ENCODE peak calls at places on chromosomes 11 and 22, in nine cellular contexts. One of them, this sample, is unnamed.

GRCh38 chr22:27418261-27418660 is 383.3 kb downstream of the MN1 start:
- DNase-seq in fibroblast of the aortic adventitia: peak
- DNase-seq in AG10803: no peak
- DNase-seq in WTC11: no peak
- DNase-seq in glutamatergic neuron: no peak
- DNase-seq in Panc1: no peak
- DNase-seq in hepatocyte: no peak
- DNase-seq in GM12865: no peak
- DNase-seq in BJ: no peak
- DNase-seq in this sample: no peak

GRCh38 chr22:38853149-38853548 is 9.3 kb upstream of the NPTXR start:
- DNase-seq in fibroblast of the aortic adventitia: no peak
- DNase-seq in AG10803: no peak
- DNase-seq in WTC11: no peak
- DNase-seq in glutamatergic neuron: peak
- DNase-seq in Panc1: no peak
- DNase-seq in hepatocyte: no peak
- DNase-seq in GM12865: no peak
- DNase-seq in BJ: no peak
- DNase-seq in this sample: no peak

GRCh38 chr11:15670520-15671070 is 555.9 kb downstream of the INSC start:
- DNase-seq in fibroblast of the aortic adventitia: no peak
- DNase-seq in AG10803: no peak
- DNase-seq in WTC11: no peak
- DNase-seq in glutamatergic neuron: no peak
- DNase-seq in Panc1: no peak
- DNase-seq in hepatocyte: no peak
- DNase-seq in GM12865: no peak
- DNase-seq in BJ: no peak
- DNase-seq in this sample: no peak

GRCh38 chr11:40129276-40129675 is 1330.2 kb downstream of the LRRC4C start:
- DNase-seq in fibroblast of the aortic adventitia: no peak
- DNase-seq in AG10803: no peak
- DNase-seq in WTC11: no peak
- DNase-seq in glutamatergic neuron: no peak
- DNase-seq in Panc1: no peak
- DNase-seq in hepatocyte: peak
- DNase-seq in GM12865: peak
- DNase-seq in BJ: no peak
- DNase-seq in this sample: no peak

GRCh38 chr11:131914299-131914902 is 544.0 kb downstream of the NTM start:
- DNase-seq in fibroblast of the aortic adventitia: peak
- DNase-seq in AG10803: peak
- DNase-seq in WTC11: no peak
- DNase-seq in glutamatergic neuron: no peak
- DNase-seq in Panc1: no peak
- DNase-seq in hepatocyte: no peak
- DNase-seq in GM12865: no peak
- DNase-seq in BJ: no peak
- DNase-seq in this sample: no peak

GRCh38 chr11:19723572-19724342 is 11.1 kb downstream of the NAV2 start:
- DNase-seq in fibroblast of the aortic adventitia: no peak
- DNase-seq in AG10803: peak
- DNase-seq in WTC11: no peak
- DNase-seq in glutamatergic neuron: peak
- DNase-seq in Panc1: no peak
- DNase-seq in hepatocyte: peak
- DNase-seq in GM12865: no peak
- DNase-seq in BJ: peak
- DNase-seq in this sample: no peak

GRCh38 chr11:69359735-69360470 is 65.9 kb downstream of the MYEOV start:
- DNase-seq in fibroblast of the aortic adventitia: peak
- DNase-seq in AG10803: peak
- DNase-seq in WTC11: no peak
- DNase-seq in glutamatergic neuron: no peak
- DNase-seq in Panc1: no peak
- DNase-seq in hepatocyte: no peak
- DNase-seq in GM12865: no peak
- DNase-seq in BJ: no peak
- DNase-seq in this sample: no peak

GRCh38 chr11:27471588-27472397 is 797 bp downstream of the LGR4 start:
- DNase-seq in fibroblast of the aortic adventitia: no peak
- DNase-seq in AG10803: no peak
- DNase-seq in WTC11: peak
- DNase-seq in glutamatergic neuron: peak
- DNase-seq in Panc1: no peak
- DNase-seq in hepatocyte: peak
- DNase-seq in GM12865: peak
- DNase-seq in BJ: no peak
- DNase-seq in this sample: no peak

GRCh38 chr11:6202036-6202435 is 3.0 kb downstream of the OR52W1 start:
- DNase-seq in fibroblast of the aortic adventitia: peak
- DNase-seq in AG10803: peak
- DNase-seq in WTC11: no peak
- DNase-seq in glutamatergic neuron: no peak
- DNase-seq in Panc1: no peak
- DNase-seq in hepatocyte: no peak
- DNase-seq in GM12865: no peak
- DNase-seq in BJ: no peak
- DNase-seq in this sample: no peak

GRCh38 chr11:33773399-33774355 is 643 bp downstream of the FBXO3 start:
- DNase-seq in fibroblast of the aortic adventitia: peak
- DNase-seq in AG10803: no peak
- DNase-seq in WTC11: peak
- DNase-seq in glutamatergic neuron: peak
- DNase-seq in Panc1: no peak
- DNase-seq in hepatocyte: peak
- DNase-seq in GM12865: peak
- DNase-seq in BJ: no peak
- DNase-seq in this sample: no peak

GRCh38 chr22:21942407-21942895 is 10.2 kb downstream of the PPM1F start:
- DNase-seq in fibroblast of the aortic adventitia: peak
- DNase-seq in AG10803: peak
- DNase-seq in WTC11: no peak
- DNase-seq in glutamatergic neuron: no peak
- DNase-seq in Panc1: no peak
- DNase-seq in hepatocyte: no peak
- DNase-seq in GM12865: peak
- DNase-seq in BJ: peak
- DNase-seq in this sample: peak

GRCh38 chr11:6206456-6207180 is 1.3 kb downstream of the C11orf42 start:
- DNase-seq in fibroblast of the aortic adventitia: no peak
- DNase-seq in AG10803: peak
- DNase-seq in WTC11: no peak
- DNase-seq in glutamatergic neuron: no peak
- DNase-seq in Panc1: no peak
- DNase-seq in hepatocyte: no peak
- DNase-seq in GM12865: no peak
- DNase-seq in BJ: no peak
- DNase-seq in this sample: no peak

GRCh38 chr22:33897621-33897910 is 22.7 kb downstream of the LARGE1 start:
- DNase-seq in fibroblast of the aortic adventitia: no peak
- DNase-seq in AG10803: no peak
- DNase-seq in WTC11: no peak
- DNase-seq in glutamatergic neuron: no peak
- DNase-seq in Panc1: no peak
- DNase-seq in hepatocyte: no peak
- DNase-seq in GM12865: no peak
- DNase-seq in BJ: no peak
- DNase-seq in this sample: no peak

GRCh38 chr11:68632802-68633201 is 51.5 kb upstream of the GAL start:
- DNase-seq in fibroblast of the aortic adventitia: peak
- DNase-seq in AG10803: peak
- DNase-seq in WTC11: peak
- DNase-seq in glutamatergic neuron: peak
- DNase-seq in Panc1: peak
- DNase-seq in hepatocyte: peak
- DNase-seq in GM12865: peak
- DNase-seq in BJ: no peak
- DNase-seq in this sample: no peak

GRCh38 chr11:65059959-65060824 is 1.8 kb upstream of the NAALADL1 start:
- DNase-seq in fibroblast of the aortic adventitia: no peak
- DNase-seq in AG10803: peak
- DNase-seq in WTC11: no peak
- DNase-seq in glutamatergic neuron: no peak
- DNase-seq in Panc1: no peak
- DNase-seq in hepatocyte: no peak
- DNase-seq in GM12865: peak
- DNase-seq in BJ: no peak
- DNase-seq in this sample: no peak

GRCh38 chr11:34214961-34215805 is 109.8 kb downstream of the NAT10 start:
- DNase-seq in fibroblast of the aortic adventitia: peak
- DNase-seq in AG10803: peak
- DNase-seq in WTC11: no peak
- DNase-seq in glutamatergic neuron: no peak
- DNase-seq in Panc1: peak
- DNase-seq in hepatocyte: peak
- DNase-seq in GM12865: no peak
- DNase-seq in BJ: no peak
- DNase-seq in this sample: no peak

GRCh38 chr22:22753526-22754267 is 109.3 kb downstream of the GGTLC2 start:
- DNase-seq in fibroblast of the aortic adventitia: peak
- DNase-seq in AG10803: no peak
- DNase-seq in WTC11: peak
- DNase-seq in glutamatergic neuron: peak
- DNase-seq in Panc1: no peak
- DNase-seq in hepatocyte: peak
- DNase-seq in GM12865: peak
- DNase-seq in BJ: no peak
- DNase-seq in this sample: no peak

GRCh38 chr11:64007629-64008282 is 21.5 kb downstream of the OTUB1 start:
- DNase-seq in fibroblast of the aortic adventitia: peak
- DNase-seq in AG10803: no peak
- DNase-seq in WTC11: peak
- DNase-seq in glutamatergic neuron: peak
- DNase-seq in Panc1: no peak
- DNase-seq in hepatocyte: peak
- DNase-seq in GM12865: no peak
- DNase-seq in BJ: no peak
- DNase-seq in this sample: peak

GRCh38 chr11:49202287-49202976 is 6.0 kb downstream of the FOLH1 start:
- DNase-seq in fibroblast of the aortic adventitia: no peak
- DNase-seq in AG10803: no peak
- DNase-seq in WTC11: no peak
- DNase-seq in glutamatergic neuron: no peak
- DNase-seq in Panc1: no peak
- DNase-seq in hepatocyte: no peak
- DNase-seq in GM12865: no peak
- DNase-seq in BJ: no peak
- DNase-seq in this sample: no peak

GRCh38 chr11:112318193-112318592 is 57.5 kb upstream of the PLET1 start:
- DNase-seq in fibroblast of the aortic adventitia: peak
- DNase-seq in AG10803: peak
- DNase-seq in WTC11: no peak
- DNase-seq in glutamatergic neuron: no peak
- DNase-seq in Panc1: no peak
- DNase-seq in hepatocyte: peak
- DNase-seq in GM12865: no peak
- DNase-seq in BJ: peak
- DNase-seq in this sample: no peak

GRCh38 chr11:115941481-115941993 is 437.3 kb upstream of the CADM1 start:
- DNase-seq in fibroblast of the aortic adventitia: no peak
- DNase-seq in AG10803: no peak
- DNase-seq in WTC11: no peak
- DNase-seq in glutamatergic neuron: no peak
- DNase-seq in Panc1: peak
- DNase-seq in hepatocyte: no peak
- DNase-seq in GM12865: peak
- DNase-seq in BJ: no peak
- DNase-seq in this sample: no peak

GRCh38 chr11:15793032-15793996 is 563.0 kb downstream of the SOX6 start:
- DNase-seq in fibroblast of the aortic adventitia: peak
- DNase-seq in AG10803: peak
- DNase-seq in WTC11: no peak
- DNase-seq in glutamatergic neuron: no peak
- DNase-seq in Panc1: no peak
- DNase-seq in hepatocyte: no peak
- DNase-seq in GM12865: no peak
- DNase-seq in BJ: no peak
- DNase-seq in this sample: no peak

GRCh38 chr11:13210424-13210823 is 67.2 kb upstream of the BMAL1 start:
- DNase-seq in fibroblast of the aortic adventitia: peak
- DNase-seq in AG10803: peak
- DNase-seq in WTC11: peak
- DNase-seq in glutamatergic neuron: peak
- DNase-seq in Panc1: peak
- DNase-seq in hepatocyte: peak
- DNase-seq in GM12865: peak
- DNase-seq in BJ: peak
- DNase-seq in this sample: peak
- TF ChIP-seq CTCF in fibroblast of the aortic adventitia: peak
- TF ChIP-seq CTCF in AG10803: peak
- TF ChIP-seq CTCF in WTC11: peak
- TF ChIP-seq CTCF in glutamatergic neuron: peak
- TF ChIP-seq CTCF in Panc1: peak
- TF ChIP-seq CTCF in hepatocyte: peak
- TF ChIP-seq CTCF in GM12865: peak
- TF ChIP-seq CTCF in BJ: peak
- TF ChIP-seq CTCF in this sample: peak

GRCh38 chr11:126485021-126485781 is 129.7 kb downstream of the ST3GAL4 start:
- DNase-seq in fibroblast of the aortic adventitia: peak
- DNase-seq in AG10803: peak
- DNase-seq in WTC11: peak
- DNase-seq in glutamatergic neuron: no peak
- DNase-seq in Panc1: no peak
- DNase-seq in hepatocyte: no peak
- DNase-seq in GM12865: peak
- DNase-seq in BJ: no peak
- DNase-seq in this sample: no peak
- TF ChIP-seq CTCF in fibroblast of the aortic adventitia: no peak
- TF ChIP-seq CTCF in AG10803: peak
- TF ChIP-seq CTCF in WTC11: no peak
- TF ChIP-seq CTCF in glutamatergic neuron: no peak
- TF ChIP-seq CTCF in Panc1: no peak
- TF ChIP-seq CTCF in hepatocyte: no peak
- TF ChIP-seq CTCF in GM12865: no peak
- TF ChIP-seq CTCF in BJ: peak
- TF ChIP-seq CTCF in this sample: no peak

DNA sequence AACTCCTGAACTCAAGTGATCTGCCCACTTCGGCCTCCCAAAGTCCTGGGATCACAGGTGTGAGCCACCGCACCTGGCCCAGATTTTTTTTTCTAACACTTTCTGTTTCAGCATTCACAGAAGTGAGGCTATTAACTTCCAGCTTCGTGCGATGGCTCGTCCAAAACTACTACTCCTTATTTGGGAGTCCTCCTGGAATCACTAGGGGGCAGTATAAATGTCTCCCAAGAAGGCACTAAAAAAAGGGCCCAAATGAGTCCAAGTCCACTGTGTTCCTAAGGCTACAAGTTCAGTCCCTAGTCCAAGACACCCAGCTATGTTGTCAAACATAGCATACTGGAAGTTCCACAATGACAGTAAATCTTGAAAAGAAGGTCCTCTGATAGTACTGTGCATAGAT is 63.2 kb upstream of the BIRC3 start:
- DNase-seq in fibroblast of the aortic adventitia: no peak
- DNase-seq in AG10803: no peak
- DNase-seq in WTC11: peak
- DNase-seq in glutamatergic neuron: no peak
- DNase-seq in Panc1: no peak
- DNase-seq in hepatocyte: no peak
- DNase-seq in GM12865: no peak
- DNase-seq in BJ: no peak
- DNase-seq in this sample: no peak
- TF ChIP-seq CTCF in fibroblast of the aortic adventitia: peak
- TF ChIP-seq CTCF in AG10803: peak
- TF ChIP-seq CTCF in WTC11: peak
- TF ChIP-seq CTCF in glutamatergic neuron: no peak
- TF ChIP-seq CTCF in Panc1: peak
- TF ChIP-seq CTCF in hepatocyte: peak
- TF ChIP-seq CTCF in GM12865: peak
- TF ChIP-seq CTCF in BJ: no peak
- TF ChIP-seq CTCF in this sample: no peak

GRCh38 chr22:49641770-49642313 is 185.8 kb downstream of the BRD1 start:
- DNase-seq in fibroblast of the aortic adventitia: no peak
- DNase-seq in AG10803: no peak
- DNase-seq in WTC11: no peak
- DNase-seq in glutamatergic neuron: no peak
- DNase-seq in Panc1: no peak
- DNase-seq in hepatocyte: no peak
- DNase-seq in GM12865: no peak
- DNase-seq in BJ: no peak
- DNase-seq in this sample: no peak
- TF ChIP-seq CTCF in fibroblast of the aortic adventitia: no peak
- TF ChIP-seq CTCF in AG10803: no peak
- TF ChIP-seq CTCF in WTC11: no peak
- TF ChIP-seq CTCF in glutamatergic neuron: no peak
- TF ChIP-seq CTCF in Panc1: no peak
- TF ChIP-seq CTCF in hepatocyte: no peak
- TF ChIP-seq CTCF in GM12865: no peak
- TF ChIP-seq CTCF in BJ: no peak
- TF ChIP-seq CTCF in this sample: no peak